ENCODE peak calls at places on chromosome 9, in eight cellular contexts. K, G, L, F, P, T, B and Z are unnamed samples.
A peak's percentile ranks its signal among the peaks of the same experiment; 100 is the strongest.

GRCh38 chr9:110028281-110029075 is 179.5 kb downstream of the C9orf152 start:
- DNase-seq in K (no peak), G (no peak), L (peak; percentile 36), F (no peak), P (no peak), T (no peak), B (no peak), Z (no peak)

GRCh38 chr9:6877671-6878161 is 119.9 kb downstream of the KDM4C start:
- DNase-seq in K (no peak), G (no peak), L (peak; percentile 86), F (no peak), P (no peak), T (no peak), B (no peak), Z (no peak)

GRCh38 chr9:7782390-7783120 is 17.0 kb downstream of the DMAC1 start:
- DNase-seq in K (no peak), G (no peak), L (no peak), F (no peak), P (no peak), T (no peak), B (no peak), Z (no peak)

GRCh38 chr9:128995791-128996190 is 32.3 kb downstream of the SH3GLB2 start:
- DNase-seq in K (no peak), G (no peak), L (peak; percentile 67), F (peak; percentile 4), P (no peak), T (no peak), B (no peak), Z (no peak)

GRCh38 chr9:15909297-15909696 is 356.5 kb downstream of the CCDC171 start:
- DNase-seq in K (no peak), G (no peak), L (peak; percentile 67), F (peak; percentile 64), P (no peak), T (no peak), B (no peak), Z (no peak)

GRCh38 chr9:16143947-16144890 is 591.4 kb downstream of the CCDC171 start:
- DNase-seq in K (no peak), G (no peak), L (peak; percentile 85), F (no peak), P (no peak), T (no peak), B (no peak), Z (no peak)

GRCh38 chr9:125262217-125262991 is 778 bp downstream of the GAPVD1 start:
- DNase-seq in K (no peak), G (no peak), L (no peak), F (no peak), P (no peak), T (no peak), B (no peak), Z (no peak)

GRCh38 chr9:91809581-91810285 is 140.3 kb downstream of the ROR2 start:
- DNase-seq in K (no peak), G (no peak), L (peak; percentile 63), F (peak; percentile 42), P (no peak), T (no peak), B (no peak), Z (no peak)

GRCh38 chr9:74681901-74682300 is 184.8 kb downstream of the RORB start:
- DNase-seq in K (no peak), G (no peak), L (no peak), F (no peak), P (no peak), T (no peak), B (no peak), Z (no peak)

GRCh38 chr9:20178197-20178596 is 389.4 kb upstream of the SLC24A2 start:
- DNase-seq in K (no peak), G (no peak), L (no peak), F (no peak), P (no peak), T (no peak), B (no peak), Z (no peak)

GRCh38 chr9:12726795-12727194 is 33.6 kb downstream of the TYRP1 start:
- DNase-seq in K (peak; percentile 23), G (no peak), L (no peak), F (no peak), P (no peak), T (no peak), B (no peak), Z (no peak)

GRCh38 chr9:135789838-135790291 is 87.9 kb downstream of the KCNT1 start:
- DNase-seq in K (no peak), G (no peak), L (no peak), F (no peak), P (no peak), T (no peak), B (no peak), Z (no peak)

GRCh38 chr9:127506117-127506813 is 55.0 kb downstream of the LRSAM1 start:
- DNase-seq in K (no peak), G (no peak), L (no peak), F (peak; percentile 68), P (no peak), T (no peak), B (no peak), Z (no peak)

GRCh38 chr9:138103111-138103823 is 225.7 kb downstream of the CACNA1B start:
- DNase-seq in K (no peak), G (peak; percentile 38), L (no peak), F (no peak), P (no peak), T (no peak), B (no peak), Z (no peak)

GRCh38 chr9:82369251-82369945 is 380.8 kb downstream of the SPATA31D1 start:
- DNase-seq in K (peak; percentile 23), G (no peak), L (no peak), F (no peak), P (no peak), T (no peak), B (no peak), Z (no peak)

GRCh38 chr9:108322326-108323098 is 533.3 kb downstream of the ACTL7B start:
- DNase-seq in K (no peak), G (no peak), L (no peak), F (no peak), P (no peak), T (no peak), B (no peak), Z (no peak)

GRCh38 chr9:91411096-91411771 is 12.4 kb downstream of the NFIL3 start:
- DNase-seq in K (no peak), G (no peak), L (peak; percentile 51), F (no peak), P (no peak), T (no peak), B (no peak), Z (no peak)

GRCh38 chr9:131031642-131032005 is 22.6 kb downstream of the LAMC3 start:
- DNase-seq in K (no peak), G (no peak), L (no peak), F (no peak), P (no peak), T (no peak), B (no peak), Z (no peak)

GRCh38 chr9:131032384-131032783 is 23.4 kb downstream of the LAMC3 start:
- DNase-seq in K (no peak), G (no peak), L (no peak), F (no peak), P (no peak), T (no peak), B (no peak), Z (no peak)

GRCh38 chr9:131029574-131029952 is 20.6 kb downstream of the LAMC3 start:
- DNase-seq in K (no peak), G (no peak), L (no peak), F (no peak), P (no peak), T (no peak), B (no peak), Z (no peak)

GRCh38 chr9:131030239-131030977 is 21.4 kb downstream of the LAMC3 start:
- DNase-seq in K (no peak), G (no peak), L (no peak), F (no peak), P (no peak), T (no peak), B (no peak), Z (no peak)

GRCh38 chr9:131030978-131031641 is 22.1 kb downstream of the LAMC3 start:
- DNase-seq in K (no peak), G (no peak), L (no peak), F (no peak), P (no peak), T (no peak), B (no peak), Z (no peak)
- H3K27ac ChIP-seq in K (no peak overlapping the region), G (no peak overlapping the region), L (no peak overlapping the region), F (no peak overlapping the region), P (no peak overlapping the region), T (no peak overlapping the region), B (no peak overlapping the region), Z (no peak overlapping the region)

GRCh38 chr9:68872026-68872501 is 141.8 kb downstream of the PRKACG start:
- DNase-seq in K (no peak), G (no peak), L (no peak), F (no peak), P (peak; percentile 47), T (no peak), B (no peak), Z (no peak)
- H3K27ac ChIP-seq in K (no peak overlapping the region), G (peak overlapping the region; percentile 4), L (no peak overlapping the region), F (no peak overlapping the region), P (peak overlapping the region; percentile 15), T (no peak overlapping the region), B (no peak overlapping the region), Z (no peak overlapping the region)

GRCh38 chr9:95435074-95435728 is 81.6 kb downstream of the PTCH1 start:
- DNase-seq in K (no peak), G (no peak), L (no peak), F (no peak), P (no peak), T (no peak), B (no peak), Z (no peak)

GRCh38 chr9:95440447-95440846 is 76.3 kb downstream of the PTCH1 start:
- DNase-seq in K (no peak), G (no peak), L (no peak), F (no peak), P (no peak), T (no peak), B (no peak), Z (no peak)

GRCh38 chr9:95436416-95436815 is 80.4 kb downstream of the PTCH1 start:
- DNase-seq in K (no peak), G (no peak), L (no peak), F (no peak), P (no peak), T (no peak), B (no peak), Z (no peak)

GRCh38 chr9:95438958-95439357 is 77.8 kb downstream of the PTCH1 start:
- DNase-seq in K (no peak), G (no peak), L (no peak), F (no peak), P (no peak), T (no peak), B (no peak), Z (no peak)

DNA sequence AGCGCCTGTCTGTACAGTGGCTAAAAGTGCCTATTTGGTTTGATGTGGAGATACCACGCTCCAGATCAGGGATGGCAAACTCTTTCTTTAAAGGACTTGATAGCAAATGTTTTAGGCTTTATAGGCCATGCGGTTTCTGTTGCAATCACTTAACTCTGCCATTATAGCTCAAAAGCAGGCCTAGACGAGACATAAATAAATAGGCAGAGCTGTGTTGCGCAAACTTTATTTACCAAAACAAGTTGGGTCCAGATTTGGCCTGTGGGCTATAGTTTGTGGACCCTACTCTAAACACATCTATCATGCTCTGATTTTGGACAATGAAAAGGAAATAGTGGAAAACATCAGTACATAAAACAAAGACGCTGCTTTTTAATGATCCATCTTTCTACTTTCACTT is 79.2 kb downstream of the PTCH1 start:
- DNase-seq in K (no peak), G (no peak), L (no peak), F (no peak), P (no peak), T (no peak), B (no peak), Z (no peak)
- H3K27ac ChIP-seq in K (no peak overlapping the region), G (no peak overlapping the region), L (no peak overlapping the region), F (no peak overlapping the region), P (no peak overlapping the region), T (no peak overlapping the region), B (no peak overlapping the region), Z (no peak overlapping the region)

GRCh38 chr9:70954607-70955143 is 166.7 kb downstream of the TRPM3 start:
- DNase-seq in K (no peak), G (no peak), L (no peak), F (no peak), P (no peak), T (no peak), B (no peak), Z (no peak)
- H3K27ac ChIP-seq in K (no peak overlapping the region), G (no peak overlapping the region), L (peak overlapping the region; percentile 17), F (peak overlapping the region; percentile 25), P (no peak overlapping the region), T (no peak overlapping the region), B (no peak overlapping the region), Z (no peak overlapping the region)